ENCODE peak calls at places on chromosomes 4 and X, in ten cellular contexts. Q, J, X, U, V, E, A, F, W and D are unnamed samples.
A peak's percentile ranks its signal among the peaks of the same experiment; 100 is the strongest.

GRCh38 chrX:100649550-100650356 is 5.8 kb downstream of the SRPX2 start:
- DNase-seq in U (no peak), V (no peak), A (peak; percentile 59), F (peak; percentile 90), Q (no peak), E (peak; percentile 94), J (peak; percentile 15), W (no peak), X (peak; percentile 75), D (peak; percentile 77)

GRCh38 chr4:948936-949300 is 16.7 kb downstream of the TMEM175 start:
- DNase-seq in V (no peak), X (no peak), J (no peak), F (peak; percentile 76), U (no peak), A (no peak), W (no peak), Q (no peak), E (no peak), D (peak; percentile 30)

GRCh38 chrX:134898450-134898849 is 92.3 kb upstream of the SMIM10 start:
- DNase-seq in V (no peak), X (no peak), U (no peak), E (no peak), F (no peak), W (no peak), J (no peak), Q (no peak), A (no peak), D (no peak)

GRCh38 chrX:101022020-101022419 is 29.9 kb downstream of the TRMT2B start:
- DNase-seq in V (no peak), A (no peak), J (no peak), U (no peak), W (no peak), X (no peak), Q (no peak), E (no peak), F (no peak), D (no peak)

GRCh38 chrX:28922106-28922505 is 334.9 kb downstream of the IL1RAPL1 start:
- DNase-seq in W (no peak), E (no peak), Q (no peak), V (no peak), A (no peak), F (no peak), X (no peak), U (no peak), J (no peak), D (no peak)

GRCh38 chr4:26268246-26268645 is 52.6 kb upstream of the RBPJ start:
- DNase-seq in F (no peak), W (no peak), U (no peak), E (no peak), X (no peak), A (no peak), J (no peak), V (no peak), Q (no peak), D (no peak)

GRCh38 chrX:42680651-42681050 is 97.3 kb downstream of the PPP1R2C start:
- DNase-seq in X (no peak), U (peak; percentile 1), Q (no peak), E (peak; percentile 2), A (no peak), V (no peak), F (no peak), J (no peak), W (no peak), D (no peak)

GRCh38 chr4:83629945-83630684 is 94.2 kb downstream of the GPAT3 start:
- DNase-seq in J (no peak), E (peak; percentile 73), X (peak; percentile 6), F (no peak), Q (no peak), V (no peak), W (no peak), U (no peak), A (no peak), D (no peak)

GRCh38 chrX:24426921-24427746 is 38.0 kb upstream of the PDK3 start:
- DNase-seq in J (no peak), E (no peak), F (no peak), W (no peak), X (no peak), Q (no peak), V (no peak), A (no peak), U (no peak), D (no peak)

GRCh38 chrX:68942141-68942540 is 113.3 kb downstream of the EFNB1 start:
- DNase-seq in W (no peak), J (no peak), X (no peak), A (no peak), U (no peak), E (no peak), F (no peak), Q (peak; percentile 61), V (peak; percentile 3), D (no peak)